ENCODE peak calls at places on chromosomes 1 and 21, in eight cellular contexts. E is anterior cingulate cortex, H is right atrium auricular region, O is type B pancreatic cell, C is globus pallidus, R is AG04450, Y is epithelial cell of esophagus, U is NCI-H748 treated with DMSO at 0.1 percent for 48 hours. X is an unnamed sample.

GRCh38 chr1:13901041-13901440 is 201.1 kb downstream of the PRDM2 start:
- DNase-seq in E (no peak), H (no peak), O (no peak), C (no peak), R (no peak), Y (no peak), U (peak; percentile 69), X (no peak)

GRCh38 chr1:232978091-232978634 is 27.8 kb downstream of the NTPCR start:
- DNase-seq in E (no peak), H (peak; percentile 48), O (no peak), C (no peak), R (no peak), Y (peak; percentile 20), U (no peak), X (no peak)

GRCh38 chr1:78892251-78892650 is 114.3 kb downstream of the ADGRL4 start:
- DNase-seq in E (no peak), H (no peak), O (no peak), C (no peak), R (no peak), Y (peak; percentile 29), U (no peak), X (no peak)

GRCh38 chr1:40711465-40712404 is 20.2 kb downstream of the NFYC start:
- DNase-seq in E (no peak), H (no peak), O (no peak), C (no peak), R (no peak), Y (peak; percentile 96), U (peak; percentile 93), X (no peak)

GRCh38 chr1:114192328-114192727 is 38.7 kb upstream of the SYT6 start:
- DNase-seq in E (no peak), H (no peak), O (no peak), C (no peak), R (no peak), Y (no peak), U (no peak), X (no peak)

GRCh38 chr1:59198565-59198964 is 98.3 kb upstream of the FGGY start:
- DNase-seq in E (no peak), H (no peak), O (no peak), C (no peak), R (no peak), Y (no peak), U (no peak), X (no peak)

GRCh38 chr1:189121941-189122340 is 1355.7 kb downstream of the BRINP3 start:
- DNase-seq in E (no peak), H (no peak), O (no peak), C (no peak), R (no peak), Y (no peak), U (no peak), X (no peak)

GRCh38 chr1:41481109-41481775 is 3.2 kb downstream of the EDN2 start:
- DNase-seq in E (no peak), H (no peak), O (no peak), C (no peak), R (no peak), Y (no peak), U (no peak), X (no peak)

GRCh38 chr1:219126267-219126862 is 47.3 kb upstream of the LYPLAL1 start:
- DNase-seq in E (no peak), H (no peak), O (no peak), C (no peak), R (no peak), Y (no peak), U (no peak), X (no peak)

GRCh38 chr1:62841587-62842169 is 57.7 kb downstream of the ATG4C start:
- DNase-seq in E (peak; percentile 11), H (no peak), O (no peak), C (peak; percentile 84), R (peak; percentile 53), Y (peak; percentile 74), U (peak; percentile 55), X (no peak)

GRCh38 chr1:86701731-86702130 is 2.6 kb upstream of the SH3GLB1 start:
- DNase-seq in E (no peak), H (no peak), O (no peak), C (peak; percentile 33), R (no peak), Y (no peak), U (no peak), X (no peak)

GRCh38 chr21:34821717-34822116 is 152.9 kb downstream of the CLIC6 start:
- DNase-seq in E (no peak), H (no peak), O (no peak), C (no peak), R (no peak), Y (no peak), U (no peak), X (no peak)

GRCh38 chr1:13828454-13829151 is 128.6 kb downstream of the PRDM2 start:
- DNase-seq in E (no peak), H (peak; percentile 57), O (no peak), C (no peak), R (no peak), Y (peak; percentile 23), U (peak; percentile 18), X (no peak)

GRCh38 chr1:190474587-190475305 is 2.9 kb downstream of the BRINP3 start:
- DNase-seq in E (no peak), H (no peak), O (no peak), C (peak; percentile 17), R (no peak), Y (no peak), U (no peak), X (no peak)

GRCh38 chr1:1907098-1907736 is 7.8 kb upstream of the CALML6 start:
- DNase-seq in E (no peak), H (no peak), O (peak; percentile 68), C (no peak), R (no peak), Y (peak; percentile 90), U (no peak), X (no peak)

GRCh38 chr1:168121314-168122029 is 15.3 kb downstream of the GPR161 start:
- DNase-seq in E (no peak), H (peak; percentile 88), O (no peak), C (peak; percentile 17), R (peak; percentile 80), Y (peak; percentile 40), U (no peak), X (no peak)

GRCh38 chr1:40281852-40282251 is 23.8 kb downstream of the ZMPSTE24 start:
- DNase-seq in E (no peak), H (no peak), O (no peak), C (no peak), R (no peak), Y (no peak), U (peak; percentile 94), X (no peak)

GRCh38 chr1:15260418-15261154 is 13.6 kb downstream of the FHAD1 start:
- DNase-seq in E (no peak), H (peak; percentile 54), O (peak; percentile 16), C (no peak), R (no peak), Y (no peak), U (no peak), X (no peak)

GRCh38 chr1:159798893-159799292 is 3.3 kb upstream of the FCRL6 start:
- DNase-seq in E (no peak), H (peak; percentile 64), O (no peak), C (peak; percentile 67), R (peak; percentile 66), Y (peak; percentile 85), U (peak; percentile 76), X (peak; percentile 16)

GRCh38 chr1:66564250-66564649 is 30.3 kb downstream of the SGIP1 start:
- DNase-seq in E (no peak), H (no peak), O (no peak), C (no peak), R (peak; percentile 95), Y (peak; percentile 96), U (no peak), X (no peak)